ENCODE peak calls at places on chromosomes 16 and 17, in ten cellular contexts. One of them, this sample, is unnamed.
A peak's percentile ranks its signal among the peaks of the same experiment; 100 is the strongest.

GRCh38 chr17:61503961-61504360 is 51.7 kb downstream of the TBX4 start:
- DNase-seq in thoracic aorta: no peak
- DNase-seq in SK-N-SH: no peak
- DNase-seq in foreskin fibroblast: no peak
- DNase-seq in lung: no peak
- DNase-seq in colonic mucosa: no peak
- DNase-seq in IMR-90: no peak
- DNase-seq in esophagus squamous epithelium: no peak
- DNase-seq in fibroblast of villous mesenchyme: no peak
- DNase-seq in PC-9: no peak
- DNase-seq in this sample: no peak

GRCh38 chr16:89426736-89427525 is 63.4 kb downstream of the ANKRD11 start:
- DNase-seq in thoracic aorta: no peak
- DNase-seq in SK-N-SH: no peak
- DNase-seq in foreskin fibroblast: peak; percentile 30
- DNase-seq in lung: no peak
- DNase-seq in colonic mucosa: no peak
- DNase-seq in IMR-90: peak; percentile 69
- DNase-seq in esophagus squamous epithelium: no peak
- DNase-seq in fibroblast of villous mesenchyme: no peak
- DNase-seq in PC-9: no peak
- DNase-seq in this sample: no peak

GRCh38 chr16:30637952-30638351 is 12.8 kb upstream of the PRR14 start:
- DNase-seq in thoracic aorta: no peak
- DNase-seq in SK-N-SH: peak; percentile 45
- DNase-seq in foreskin fibroblast: peak; percentile 79
- DNase-seq in lung: no peak
- DNase-seq in colonic mucosa: no peak
- DNase-seq in IMR-90: peak; percentile 51
- DNase-seq in esophagus squamous epithelium: no peak
- DNase-seq in fibroblast of villous mesenchyme: peak; percentile 53
- DNase-seq in PC-9: peak; percentile 67
- DNase-seq in this sample: no peak

GRCh38 chr17:41919840-41920579 is 1.3 kb upstream of the ACLY start:
- DNase-seq in thoracic aorta: no peak
- DNase-seq in SK-N-SH: no peak
- DNase-seq in foreskin fibroblast: peak; percentile 59
- DNase-seq in lung: peak; percentile 59
- DNase-seq in colonic mucosa: peak; percentile 29
- DNase-seq in IMR-90: peak; percentile 33
- DNase-seq in esophagus squamous epithelium: no peak
- DNase-seq in fibroblast of villous mesenchyme: peak; percentile 43
- DNase-seq in PC-9: peak; percentile 59
- DNase-seq in this sample: no peak

GRCh38 chr16:24538756-24539294 is 541 bp upstream of the RBBP6 start:
- DNase-seq in thoracic aorta: no peak
- DNase-seq in SK-N-SH: no peak
- DNase-seq in foreskin fibroblast: no peak
- DNase-seq in lung: no peak
- DNase-seq in colonic mucosa: no peak
- DNase-seq in IMR-90: no peak
- DNase-seq in esophagus squamous epithelium: no peak
- DNase-seq in fibroblast of villous mesenchyme: no peak
- DNase-seq in PC-9: peak; percentile 73
- DNase-seq in this sample: no peak

GRCh38 chr16:77273815-77274214 is 74.6 kb downstream of the SYCE1L start:
- DNase-seq in thoracic aorta: no peak
- DNase-seq in SK-N-SH: no peak
- DNase-seq in foreskin fibroblast: no peak
- DNase-seq in lung: no peak
- DNase-seq in colonic mucosa: no peak
- DNase-seq in IMR-90: no peak
- DNase-seq in esophagus squamous epithelium: no peak
- DNase-seq in fibroblast of villous mesenchyme: peak; percentile 60
- DNase-seq in PC-9: no peak
- DNase-seq in this sample: no peak

GRCh38 chr17:77572851-77573250 is 385.7 kb upstream of the TNRC6C start:
- DNase-seq in thoracic aorta: no peak
- DNase-seq in SK-N-SH: no peak
- DNase-seq in foreskin fibroblast: no peak
- DNase-seq in lung: no peak
- DNase-seq in colonic mucosa: no peak
- DNase-seq in IMR-90: no peak
- DNase-seq in esophagus squamous epithelium: no peak
- DNase-seq in fibroblast of villous mesenchyme: no peak
- DNase-seq in PC-9: no peak
- DNase-seq in this sample: no peak

GRCh38 chr17:56754523-56755208 is 79.1 kb downstream of the C17orf67 start:
- DNase-seq in thoracic aorta: no peak
- DNase-seq in SK-N-SH: peak; percentile 60
- DNase-seq in foreskin fibroblast: peak; percentile 9
- DNase-seq in lung: no peak
- DNase-seq in colonic mucosa: no peak
- DNase-seq in IMR-90: peak; percentile 56
- DNase-seq in esophagus squamous epithelium: no peak
- DNase-seq in fibroblast of villous mesenchyme: peak; percentile 66
- DNase-seq in PC-9: no peak
- DNase-seq in this sample: no peak

GRCh38 chr17:82283208-82283749 is 9.8 kb upstream of the CSNK1D start:
- DNase-seq in thoracic aorta: no peak
- DNase-seq in SK-N-SH: peak; percentile 96
- DNase-seq in foreskin fibroblast: peak; percentile 96
- DNase-seq in lung: no peak
- DNase-seq in colonic mucosa: no peak
- DNase-seq in IMR-90: peak; percentile 93
- DNase-seq in esophagus squamous epithelium: no peak
- DNase-seq in fibroblast of villous mesenchyme: peak; percentile 85
- DNase-seq in PC-9: peak; percentile 82
- DNase-seq in this sample: no peak

GRCh38 chr17:19002805-19003542 is 1.6 kb downstream of the FAM83G start:
- DNase-seq in thoracic aorta: no peak
- DNase-seq in SK-N-SH: no peak
- DNase-seq in foreskin fibroblast: peak; percentile 55
- DNase-seq in lung: no peak
- DNase-seq in colonic mucosa: no peak
- DNase-seq in IMR-90: peak; percentile 54
- DNase-seq in esophagus squamous epithelium: no peak
- DNase-seq in fibroblast of villous mesenchyme: no peak
- DNase-seq in PC-9: no peak
- DNase-seq in this sample: no peak

GRCh38 chr17:75854111-75854748 is 905 bp downstream of the WBP2 start:
- DNase-seq in thoracic aorta: no peak
- DNase-seq in SK-N-SH: no peak
- DNase-seq in foreskin fibroblast: peak; percentile 77
- DNase-seq in lung: no peak
- DNase-seq in colonic mucosa: no peak
- DNase-seq in IMR-90: peak; percentile 57
- DNase-seq in esophagus squamous epithelium: no peak
- DNase-seq in fibroblast of villous mesenchyme: peak; percentile 78
- DNase-seq in PC-9: peak; percentile 75
- DNase-seq in this sample: no peak

GRCh38 chr17:33292981-33293867 is at the start of gene ASIC2:
- DNase-seq in thoracic aorta: no peak
- DNase-seq in SK-N-SH: peak; percentile 55
- DNase-seq in foreskin fibroblast: peak; percentile 63
- DNase-seq in lung: no peak
- DNase-seq in colonic mucosa: peak; percentile 65
- DNase-seq in IMR-90: peak; percentile 4
- DNase-seq in esophagus squamous epithelium: no peak
- DNase-seq in fibroblast of villous mesenchyme: no peak
- DNase-seq in PC-9: no peak
- DNase-seq in this sample: no peak

GRCh38 chr16:85908444-85908843 is 9.5 kb downstream of the IRF8 start:
- DNase-seq in thoracic aorta: no peak
- DNase-seq in SK-N-SH: no peak
- DNase-seq in foreskin fibroblast: no peak
- DNase-seq in lung: no peak
- DNase-seq in colonic mucosa: no peak
- DNase-seq in IMR-90: no peak
- DNase-seq in esophagus squamous epithelium: no peak
- DNase-seq in fibroblast of villous mesenchyme: no peak
- DNase-seq in PC-9: no peak
- DNase-seq in this sample: no peak

GRCh38 chr17:68101075-68101991 is 65.8 kb downstream of the KPNA2 start:
- DNase-seq in thoracic aorta: peak; percentile 84
- DNase-seq in SK-N-SH: peak; percentile 99
- DNase-seq in foreskin fibroblast: peak; percentile 96
- DNase-seq in lung: peak; percentile 93
- DNase-seq in colonic mucosa: peak; percentile 94
- DNase-seq in IMR-90: peak; percentile 93
- DNase-seq in esophagus squamous epithelium: peak; percentile 28
- DNase-seq in fibroblast of villous mesenchyme: peak; percentile 93
- DNase-seq in PC-9: peak; percentile 83
- DNase-seq in this sample: peak; percentile 92

GRCh38 chr17:81298991-81299733 is 4.1 kb upstream of the SLC38A10 start:
- DNase-seq in thoracic aorta: no peak
- DNase-seq in SK-N-SH: no peak
- DNase-seq in foreskin fibroblast: no peak
- DNase-seq in lung: no peak
- DNase-seq in colonic mucosa: no peak
- DNase-seq in IMR-90: no peak
- DNase-seq in esophagus squamous epithelium: no peak
- DNase-seq in fibroblast of villous mesenchyme: no peak
- DNase-seq in PC-9: no peak
- DNase-seq in this sample: no peak

GRCh38 chr17:80446645-80447405 is 29.6 kb downstream of the NPTX1 start:
- DNase-seq in thoracic aorta: no peak
- DNase-seq in SK-N-SH: no peak
- DNase-seq in foreskin fibroblast: peak; percentile 52
- DNase-seq in lung: no peak
- DNase-seq in colonic mucosa: no peak
- DNase-seq in IMR-90: peak; percentile 58
- DNase-seq in esophagus squamous epithelium: no peak
- DNase-seq in fibroblast of villous mesenchyme: no peak
- DNase-seq in PC-9: no peak
- DNase-seq in this sample: peak; percentile 2

GRCh38 chr16:21326459-21326858 is 48.4 kb upstream of the CRYM start:
- DNase-seq in thoracic aorta: no peak
- DNase-seq in SK-N-SH: no peak
- DNase-seq in foreskin fibroblast: no peak
- DNase-seq in lung: no peak
- DNase-seq in colonic mucosa: no peak
- DNase-seq in IMR-90: no peak
- DNase-seq in esophagus squamous epithelium: no peak
- DNase-seq in fibroblast of villous mesenchyme: no peak
- DNase-seq in PC-9: no peak
- DNase-seq in this sample: no peak

DNA sequence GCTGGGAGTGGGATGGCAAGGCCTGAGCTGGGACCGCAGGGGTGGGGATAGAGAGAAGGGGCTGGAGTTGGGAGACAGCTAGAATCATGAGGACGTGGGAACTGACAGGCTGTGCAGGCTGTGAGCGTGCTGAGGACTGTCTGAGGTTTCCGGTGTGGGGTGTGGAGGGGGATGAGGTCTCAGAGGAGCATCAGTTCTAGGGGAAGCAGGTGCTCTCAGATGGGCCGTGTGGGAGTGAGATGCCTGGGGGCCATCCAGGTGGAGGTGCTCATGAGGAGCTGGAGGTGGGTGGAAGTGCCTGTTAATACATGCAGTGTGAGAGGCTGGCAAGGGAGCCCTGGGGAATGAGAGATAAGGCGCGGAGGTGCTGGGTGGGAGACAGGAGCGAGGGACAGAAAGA is 27.2 kb downstream of the HASPIN start:
- DNase-seq in thoracic aorta: no peak
- DNase-seq in SK-N-SH: no peak
- DNase-seq in foreskin fibroblast: no peak
- DNase-seq in lung: no peak
- DNase-seq in colonic mucosa: no peak
- DNase-seq in IMR-90: no peak
- DNase-seq in esophagus squamous epithelium: no peak
- DNase-seq in fibroblast of villous mesenchyme: no peak
- DNase-seq in PC-9: no peak
- DNase-seq in this sample: no peak
- H3K4me3 ChIP-seq in thoracic aorta: no peak overlapping the region
- H3K4me3 ChIP-seq in SK-N-SH: no peak overlapping the region
- H3K4me3 ChIP-seq in foreskin fibroblast: no peak overlapping the region
- H3K4me3 ChIP-seq in lung: no peak overlapping the region
- H3K4me3 ChIP-seq in colonic mucosa: no peak overlapping the region
- H3K4me3 ChIP-seq in IMR-90: no peak overlapping the region
- H3K4me3 ChIP-seq in esophagus squamous epithelium: no peak overlapping the region
- H3K4me3 ChIP-seq in fibroblast of villous mesenchyme: no peak overlapping the region
- H3K4me3 ChIP-seq in PC-9: no peak overlapping the region
- H3K4me3 ChIP-seq in this sample: no peak overlapping the region

DNA sequence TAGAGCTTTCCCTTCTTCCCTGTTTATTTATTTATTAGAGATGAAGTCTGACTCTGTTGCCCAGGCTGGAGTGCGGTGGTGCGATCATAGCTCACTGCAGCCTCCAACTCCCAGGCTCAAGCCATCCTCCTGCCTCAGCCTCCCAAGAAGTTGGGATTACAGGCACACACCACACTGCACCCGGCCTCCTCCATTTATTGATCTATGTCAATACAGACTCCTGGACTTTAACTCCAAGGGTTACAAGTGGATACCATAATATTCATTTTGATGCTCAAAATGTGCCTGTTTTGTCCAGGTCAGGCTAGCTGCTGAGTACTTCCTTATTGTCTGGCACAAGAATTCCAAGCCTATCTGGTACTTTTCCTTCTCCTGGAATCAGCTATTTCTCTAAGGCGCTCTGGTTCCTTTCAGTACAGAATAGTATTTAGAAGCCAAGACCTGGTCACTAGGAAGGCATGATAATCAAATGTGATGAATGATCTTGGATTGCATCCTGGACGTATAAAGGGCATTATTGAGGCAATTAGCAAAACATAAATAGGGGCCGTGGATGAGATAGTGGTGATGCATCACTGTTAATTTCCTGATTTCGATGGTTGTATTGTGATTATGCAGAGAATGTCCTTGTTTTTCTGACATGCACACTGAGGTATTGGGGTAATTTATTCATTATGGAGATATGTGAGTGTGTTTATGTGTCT is 21.7 kb downstream of the IL4R start:
- DNase-seq in thoracic aorta: no peak
- DNase-seq in SK-N-SH: no peak
- DNase-seq in foreskin fibroblast: peak; percentile 87
- DNase-seq in lung: no peak
- DNase-seq in colonic mucosa: no peak
- DNase-seq in IMR-90: peak; percentile 54
- DNase-seq in esophagus squamous epithelium: no peak
- DNase-seq in fibroblast of villous mesenchyme: peak; percentile 76
- DNase-seq in PC-9: no peak
- DNase-seq in this sample: no peak
- H3K4me3 ChIP-seq in thoracic aorta: no peak overlapping the region
- H3K4me3 ChIP-seq in SK-N-SH: no peak overlapping the region
- H3K4me3 ChIP-seq in foreskin fibroblast: no peak overlapping the region
- H3K4me3 ChIP-seq in lung: no peak overlapping the region
- H3K4me3 ChIP-seq in colonic mucosa: no peak overlapping the region
- H3K4me3 ChIP-seq in IMR-90: no peak overlapping the region
- H3K4me3 ChIP-seq in esophagus squamous epithelium: no peak overlapping the region
- H3K4me3 ChIP-seq in fibroblast of villous mesenchyme: no peak overlapping the region
- H3K4me3 ChIP-seq in PC-9: no peak overlapping the region
- H3K4me3 ChIP-seq in this sample: no peak overlapping the region

GRCh38 chr16:10128397-10129258 is 53.6 kb downstream of the GRIN2A start:
- DNase-seq in thoracic aorta: no peak
- DNase-seq in SK-N-SH: no peak
- DNase-seq in foreskin fibroblast: no peak
- DNase-seq in lung: no peak
- DNase-seq in colonic mucosa: no peak
- DNase-seq in IMR-90: no peak
- DNase-seq in esophagus squamous epithelium: no peak
- DNase-seq in fibroblast of villous mesenchyme: peak; percentile 42
- DNase-seq in PC-9: no peak
- DNase-seq in this sample: no peak
- H3K4me3 ChIP-seq in thoracic aorta: no peak overlapping the region
- H3K4me3 ChIP-seq in SK-N-SH: no peak overlapping the region
- H3K4me3 ChIP-seq in foreskin fibroblast: no peak overlapping the region
- H3K4me3 ChIP-seq in lung: no peak overlapping the region
- H3K4me3 ChIP-seq in colonic mucosa: no peak overlapping the region
- H3K4me3 ChIP-seq in IMR-90: no peak overlapping the region
- H3K4me3 ChIP-seq in esophagus squamous epithelium: no peak overlapping the region
- H3K4me3 ChIP-seq in fibroblast of villous mesenchyme: no peak overlapping the region
- H3K4me3 ChIP-seq in PC-9: no peak overlapping the region
- H3K4me3 ChIP-seq in this sample: no peak overlapping the region

GRCh38 chr16:2968368-2968737 is 795 bp upstream of the PAQR4 start:
- DNase-seq in thoracic aorta: no peak
- DNase-seq in SK-N-SH: no peak
- DNase-seq in foreskin fibroblast: no peak
- DNase-seq in lung: no peak
- DNase-seq in colonic mucosa: peak; percentile 72
- DNase-seq in IMR-90: no peak
- DNase-seq in esophagus squamous epithelium: no peak
- DNase-seq in fibroblast of villous mesenchyme: no peak
- DNase-seq in PC-9: no peak
- DNase-seq in this sample: no peak
- H3K4me3 ChIP-seq in thoracic aorta: peak overlapping the region; percentile 83
- H3K4me3 ChIP-seq in SK-N-SH: no peak overlapping the region
- H3K4me3 ChIP-seq in foreskin fibroblast: peak overlapping the region; percentile 55
- H3K4me3 ChIP-seq in lung: no peak overlapping the region
- H3K4me3 ChIP-seq in colonic mucosa: peak overlapping the region; percentile 84
- H3K4me3 ChIP-seq in IMR-90: no peak overlapping the region
- H3K4me3 ChIP-seq in esophagus squamous epithelium: peak overlapping the region; percentile 81
- H3K4me3 ChIP-seq in fibroblast of villous mesenchyme: peak overlapping the region; percentile 65
- H3K4me3 ChIP-seq in PC-9: peak overlapping the region; percentile 77
- H3K4me3 ChIP-seq in this sample: peak overlapping the region; percentile 79

This sample was measured in heart right ventricle.